ENCODE peak calls at places on chromosomes 16 and 17, in eight cellular contexts. R is activated naive CD8-positive, alpha-beta T cell treated with anti-CD3 and anti-CD28 coated beads, Interleukin-2, amount 50 U/mL, for 24 hours; G is A549; X is CD8-positive, alpha-beta T cell; T is psoas muscle; J is stimulated activated naive CD8-positive, alpha-beta T cell treated with anti-CD3 and anti-CD28 coated beads, Interleukin-15, Interleukin-2, amounts not matched to agents 100 U/mL and 50 U/mL, for 24 hours; P is GM23338; S is activated CD8-positive, alpha-beta T cell treated with anti-CD3 and anti-CD28 coated beads, Interleukin-2, amount 10 ng/mL, durations not matched to agents 7 days and 5 days. C is an unnamed sample.

GRCh38 chr16:14374451-14375131 is 255.5 kb downstream of the PARN start:
- ATAC-seq in R (no peak), G (no peak), X (no peak), T (no peak), J (no peak), P (no peak), S (no peak), C (no peak)

GRCh38 chr16:3548859-3549258 is 28.3 kb downstream of the NLRC3 start:
- ATAC-seq in R (no peak), G (no peak), X (no peak), T (no peak), J (no peak), P (no peak), S (no peak), C (no peak)

GRCh38 chr16:29824589-29825144 is 4.4 kb downstream of the MVP start:
- ATAC-seq in R (no peak), G (peak), X (no peak), T (peak), J (no peak), P (no peak), S (no peak), C (no peak)

GRCh38 chr17:50337956-50338355 is 8.0 kb upstream of the XYLT2 start:
- ATAC-seq in R (peak), G (no peak), X (no peak), T (no peak), J (peak), P (no peak), S (no peak), C (peak)

GRCh38 chr17:9431620-9432019 is 144.0 kb downstream of the STX8 start:
- ATAC-seq in R (no peak), G (no peak), X (no peak), T (no peak), J (no peak), P (no peak), S (no peak), C (no peak)

GRCh38 chr17:40432864-40433528 is 10.3 kb upstream of the IGFBP4 start:
- ATAC-seq in R (no peak), G (peak), X (no peak), T (peak), J (no peak), P (no peak), S (peak), C (no peak)

GRCh38 chr17:27324940-27325339 is 31.0 kb downstream of the WSB1 start:
- ATAC-seq in R (no peak), G (peak), X (no peak), T (no peak), J (no peak), P (no peak), S (no peak), C (no peak)

GRCh38 chr17:55433029-55433628 is 11.5 kb upstream of the MMD start:
- ATAC-seq in R (no peak), G (peak), X (no peak), T (no peak), J (no peak), P (no peak), S (no peak), C (no peak)

C was measured in activated CD4-positive, CD25-positive, alpha-beta regulatory T cell treated with anti-CD3 and anti-CD28 coated beads, Interleukin-2, amount 50 U/mL, for 24 hours.